ENCODE peak calls at places on chromosomes 7 and 10, in six cellular contexts. U is GM23338, B is fibroblast of lung, F is astrocyte, I is mesendoderm, V is adrenal gland. X is an unnamed sample.

GRCh38 chr10:22351131-22351703 is 5.9 kb downstream of the SPAG6 start:
- DNase-seq in U (no peak), B (no peak), F (no peak), I (no peak), V (no peak), X (no peak)

GRCh38 chr7:80781561-80781979 is 137.3 kb downstream of the SEMA3C start:
- DNase-seq in U (peak; percentile 13), B (peak; percentile 87), F (peak; percentile 91), I (peak; percentile 80), V (no peak), X (no peak)

GRCh38 chr7:79377097-79377496 is 76.4 kb downstream of the MAGI2 start:
- DNase-seq in U (no peak), B (peak; percentile 42), F (no peak), I (no peak), V (no peak), X (no peak)

GRCh38 chr7:37368540-37368939 is 80.1 kb downstream of the ELMO1 start:
- DNase-seq in U (no peak), B (no peak), F (no peak), I (peak; percentile 30), V (no peak), X (no peak)

GRCh38 chr7:43528581-43529354 is 54.1 kb upstream of the STK17A start:
- DNase-seq in U (no peak), B (no peak), F (no peak), I (peak; percentile 30), V (no peak), X (no peak)

GRCh38 chr7:19122018-19122588 is 4.7 kb upstream of the TWIST1 start:
- DNase-seq in U (peak; percentile 75), B (peak; percentile 75), F (no peak), I (peak; percentile 71), V (no peak), X (no peak)

GRCh38 chr10:369441-370221 is 234.4 kb downstream of the ZMYND11 start:
- DNase-seq in U (no peak), B (peak; percentile 91), F (peak; percentile 95), I (no peak), V (no peak), X (no peak)

GRCh38 chr7:106285801-106286492 is 1.2 kb upstream of the NAMPT start:
- DNase-seq in U (no peak), B (peak; percentile 86), F (peak; percentile 48), I (no peak), V (no peak), X (no peak)

GRCh38 chr10:93180402-93181040 is 106.8 kb downstream of the CYP26A1 start:
- DNase-seq in U (no peak), B (peak; percentile 49), F (peak; percentile 22), I (no peak), V (peak; percentile 66), X (no peak)

GRCh38 chr7:36119005-36119711 is 33.9 kb upstream of the EEPD1 start:
- DNase-seq in U (no peak), B (peak; percentile 99), F (peak; percentile 94), I (no peak), V (peak; percentile 62), X (no peak)

GRCh38 chr7:106657085-106657991 is 3.6 kb downstream of the CCDC71L start:
- DNase-seq in U (no peak), B (peak; percentile 41), F (peak; percentile 14), I (no peak), V (no peak), X (no peak)

GRCh38 chr10:33412261-33413092 is 78.0 kb upstream of the NRP1 start:
- DNase-seq in U (no peak), B (peak; percentile 92), F (peak; percentile 94), I (no peak), V (peak; percentile 72), X (no peak)

GRCh38 chr10:7322623-7323022 is 88.2 kb downstream of the SFMBT2 start:
- DNase-seq in U (no peak), B (no peak), F (no peak), I (no peak), V (no peak), X (no peak)

GRCh38 chr7:113774182-113774807 is 144.5 kb downstream of the PPP1R3A start:
- DNase-seq in U (peak; percentile 61), B (peak; percentile 69), F (peak; percentile 43), I (peak; percentile 40), V (no peak), X (no peak)

GRCh38 chr10:68861253-68861652 is 33.9 kb downstream of the STOX1 start:
- DNase-seq in U (peak; percentile 36), B (peak; percentile 32), F (peak; percentile 16), I (peak; percentile 58), V (no peak), X (no peak)

GRCh38 chr10:129963831-129964501 is at the start of gene EBF3:
- DNase-seq in U (peak; percentile 92), B (no peak), F (no peak), I (peak; percentile 92), V (peak; percentile 55), X (no peak)

GRCh38 chr10:129964611-129965417 is 740 bp upstream of the EBF3 start:
- DNase-seq in U (no peak), B (no peak), F (no peak), I (no peak), V (peak; percentile 30), X (no peak)

GRCh38 chr10:129962558-129963075 is 1.5 kb downstream of the EBF3 start:
- DNase-seq in U (no peak), B (no peak), F (no peak), I (no peak), V (no peak), X (no peak)

GRCh38 chr10:129962092-129962494 is 2.0 kb downstream of the EBF3 start:
- DNase-seq in U (no peak), B (no peak), F (no peak), I (peak; percentile 64), V (peak; percentile 2), X (no peak)

DNA sequence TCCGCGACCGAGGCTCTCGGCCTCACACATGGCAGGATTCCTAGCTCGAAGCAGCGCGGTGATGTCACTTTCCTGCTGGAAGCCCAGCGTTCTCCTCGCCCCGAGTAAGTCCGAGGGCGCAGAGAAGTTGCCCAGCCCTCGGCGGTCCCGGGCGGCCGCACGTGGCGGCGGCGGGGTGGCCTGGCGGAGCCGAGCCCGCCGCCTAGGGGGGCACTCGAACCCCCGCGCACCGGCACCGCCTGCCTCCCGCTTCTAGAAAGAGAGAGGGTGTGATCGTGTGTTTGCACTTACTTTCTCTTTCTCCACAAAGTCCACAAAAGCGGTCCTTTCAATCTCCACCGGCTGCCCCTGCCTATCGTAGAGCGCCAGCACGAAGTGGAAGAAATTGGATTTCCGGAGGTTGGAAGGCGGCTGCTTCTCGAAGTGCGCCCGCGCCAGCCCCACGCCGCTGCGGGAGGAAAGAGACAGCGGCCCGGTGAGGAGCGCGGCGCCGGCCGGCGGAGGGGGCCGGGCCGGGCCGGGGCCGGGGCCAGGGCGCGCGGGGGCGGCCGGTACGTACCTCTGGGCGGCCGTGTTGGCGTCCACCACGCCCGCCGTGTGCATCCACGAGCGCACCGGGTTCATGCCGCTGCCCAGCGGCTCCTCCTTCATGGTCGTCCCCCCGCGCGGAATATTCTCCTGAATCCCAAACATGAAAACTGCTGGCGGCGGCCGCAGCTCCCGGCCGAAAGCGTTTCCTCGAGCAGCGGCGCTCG is 821 bp downstream of the EBF3 start:
- DNase-seq in U (peak; percentile 71), B (no peak), F (peak; percentile 11), I (peak; percentile 86), V (peak; percentile 51), X (no peak)
- H3K4me1 ChIP-seq in U (peaks cover 59% of the 10 kb centered on the region), B (peaks cover 3% of the 10 kb centered on the region), F (peaks cover 6% of the 10 kb centered on the region), I (no peaks in the 10 kb centered on the region), V (peaks cover 24% of the 10 kb centered on the region), X (peaks cover 11% of the 10 kb centered on the region)

DNA sequence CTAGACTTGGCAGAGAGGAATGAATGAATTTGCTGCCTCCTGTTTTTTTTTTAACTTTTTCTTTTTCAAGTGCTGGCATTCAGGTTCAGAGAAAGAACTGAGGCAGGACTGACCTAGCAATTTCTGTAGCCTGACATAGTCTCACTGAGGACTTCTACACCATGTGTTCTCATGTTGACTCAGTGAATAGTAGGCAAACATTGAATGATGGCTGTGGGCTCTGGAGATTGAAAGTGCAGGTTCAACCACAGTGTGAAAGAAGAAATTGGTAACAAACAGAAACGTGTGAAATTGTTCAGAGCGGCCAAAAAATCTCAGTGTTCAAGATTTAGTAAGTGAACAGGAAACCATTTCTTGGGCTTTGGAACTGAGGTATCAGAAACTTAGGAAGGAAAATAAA is 322.4 kb upstream of the GHITM start:
- DNase-seq in U (no peak), B (no peak), F (no peak), I (no peak), V (no peak), X (no peak)
- H3K36me3 ChIP-seq in U (no peaks in the 10 kb centered on the region), B (no peaks in the 10 kb centered on the region), F (no peaks in the 10 kb centered on the region), I (no peaks in the 10 kb centered on the region), V (no peaks in the 10 kb centered on the region), X (no peaks in the 10 kb centered on the region)

GRCh38 chr10:58643029-58643428 is 130.4 kb downstream of the BICC1 start:
- DNase-seq in U (no peak), B (no peak), F (no peak), I (no peak), V (no peak), X (no peak)
- H3K27ac ChIP-seq in U (no peak overlapping the region), B (no peak overlapping the region), F (peak overlapping the region; percentile 21), I (no peak overlapping the region), V (no peak overlapping the region), X (no peak overlapping the region)

GRCh38 chr7:23377134-23377533 is 78.0 kb downstream of the MALSU1 start:
- DNase-seq in U (no peak), B (peak; percentile 54), F (peak; percentile 53), I (no peak), V (no peak), X (no peak)
- H3K4me1 ChIP-seq in U (peaks cover 12% of the 10 kb centered on the region), B (peaks cover 3% of the 10 kb centered on the region), F (peaks cover 36% of the 10 kb centered on the region), I (no peaks in the 10 kb centered on the region), V (no peaks in the 10 kb centered on the region), X (no peaks in the 10 kb centered on the region)

GRCh38 chr7:141752634-141753033 is 11.3 kb upstream of the TAS2R3 start:
- DNase-seq in U (peak; percentile 83), B (peak; percentile 3), F (no peak), I (peak; percentile 49), V (no peak), X (peak; percentile 48)

DNA sequence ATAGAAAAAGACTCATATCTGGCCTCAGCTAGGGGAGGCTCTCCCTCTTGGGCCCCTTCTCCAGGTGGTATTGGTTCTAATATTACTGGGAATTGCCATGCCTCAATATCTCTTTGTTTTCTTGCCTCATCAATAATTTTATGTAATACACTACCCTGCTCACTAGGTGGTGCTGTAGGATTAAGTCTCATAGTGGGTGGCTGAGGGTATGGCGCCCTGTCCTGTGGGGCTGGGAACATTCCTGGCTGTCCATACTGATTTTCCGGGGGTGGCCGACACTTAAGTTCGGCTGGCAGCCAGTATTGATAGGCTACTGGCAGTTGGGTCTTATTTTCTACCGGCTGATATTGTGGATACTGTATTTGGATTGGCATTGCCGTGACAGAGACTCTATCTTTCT is 9.0 kb upstream of the TAS2R3 start:
- DNase-seq in U (peak; percentile 86), B (peak; percentile 33), F (no peak), I (peak; percentile 70), V (no peak), X (peak; percentile 39)
- H3K36me3 ChIP-seq in U (peaks cover 57% of the 10 kb centered on the region), B (peaks cover 8% of the 10 kb centered on the region), F (peaks cover 47% of the 10 kb centered on the region), I (peaks cover 7% of the 10 kb centered on the region), V (no peaks in the 10 kb centered on the region), X (peaks cover 23% of the 10 kb centered on the region)

X was measured in iPS DF 6.9.